ENCODE peak calls at places on chromosomes 12 and 14, in four cellular contexts. V is testis, M is mammary epithelial cell, L is right lobe of liver. O is an unnamed sample.

GRCh38 chr12:64814432-64814831 is 10.0 kb upstream of the TBC1D30 start:
- DNase-seq in V (no peak), M (no peak), L (peak; percentile 60), O (no peak)

GRCh38 chr12:26212988-26213387 is 17.6 kb downstream of the SSPN start:
- DNase-seq in V (no peak), M (no peak), L (no peak), O (no peak)

GRCh38 chr14:68229423-68229831 is 409.8 kb downstream of the RAD51B start:
- DNase-seq in V (no peak), M (no peak), L (no peak), O (no peak)

GRCh38 chr12:25699454-25699853 is 146.4 kb upstream of the LMNTD1 start:
- DNase-seq in V (no peak), M (peak; percentile 48), L (no peak), O (no peak)

GRCh38 chr12:131610891-131611290 is 100.0 kb upstream of the SFSWAP start:
- DNase-seq in V (no peak), M (no peak), L (no peak), O (no peak)

GRCh38 chr14:103296007-103296406 is 38.0 kb upstream of the EIF5 start:
- DNase-seq in V (no peak), M (peak; percentile 63), L (no peak), O (no peak)

GRCh38 chr14:77543637-77544334 is 45.2 kb upstream of the ISM2 start:
- DNase-seq in V (no peak), M (no peak), L (no peak), O (no peak)

GRCh38 chr14:104136472-104137296 is 1.7 kb upstream of the KIF26A start:
- DNase-seq in V (no peak), M (no peak), L (peak; percentile 56), O (peak; percentile 67)

GRCh38 chr14:89117017-89117416 is 292.6 kb downstream of the TTC8 start:
- DNase-seq in V (no peak), M (no peak), L (no peak), O (no peak)

DNA sequence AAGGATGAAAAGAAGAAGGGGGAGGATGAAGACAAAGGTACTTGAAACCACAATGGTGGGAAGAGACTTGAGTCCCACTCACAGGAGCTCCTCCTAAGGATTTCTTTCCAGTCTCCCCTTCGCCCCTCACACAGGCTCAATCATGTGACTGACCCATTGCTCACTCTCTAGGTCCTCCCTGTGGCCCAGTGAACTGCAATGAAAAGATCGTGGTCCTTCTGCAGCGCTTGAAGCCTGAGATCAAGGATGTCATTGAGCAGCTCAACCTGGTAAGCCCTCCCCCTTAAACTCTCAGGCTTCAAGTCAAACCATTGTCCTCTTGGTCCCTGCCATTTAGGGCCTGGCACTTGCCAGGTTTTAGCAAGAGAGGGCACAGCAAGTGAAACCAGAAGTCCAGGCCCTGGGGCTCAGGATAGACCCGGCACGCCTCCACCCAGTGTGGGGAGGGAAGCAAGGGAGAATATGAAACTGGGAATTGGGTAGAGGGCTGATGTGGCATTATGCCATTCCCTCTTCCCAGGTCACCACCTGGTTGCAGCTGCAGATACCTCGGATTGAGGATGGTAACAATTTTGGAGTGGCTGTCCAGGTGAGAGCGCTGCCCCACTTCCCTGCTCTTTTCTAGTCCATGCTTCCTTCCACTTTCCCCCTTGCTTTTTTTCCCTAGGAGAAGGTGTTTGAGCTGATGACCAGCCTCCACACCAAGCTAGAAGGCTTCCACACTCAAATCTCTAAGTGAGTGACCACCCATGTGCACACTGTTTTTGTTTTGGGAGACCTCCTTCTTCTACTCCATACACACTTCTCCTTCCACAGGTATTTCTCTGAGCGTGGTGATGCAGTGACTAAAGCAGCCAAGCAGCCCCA is 1.8 kb downstream of the PSME1 start:
- DNase-seq in V (no peak), M (no peak), L (no peak), O (no peak)
- H3K27ac ChIP-seq in V (no peak overlapping the region), M (no peak overlapping the region), L (no peak overlapping the region), O (peak overlapping the region; percentile 47)

GRCh38 chr12:52318241-52318990 is 2.8 kb downstream of the KRT83 start:
- DNase-seq in V (no peak), M (no peak), L (no peak), O (no peak)

GRCh38 chr12:52320784-52321400 is at the start of gene KRT83:
- DNase-seq in V (no peak), M (no peak), L (no peak), O (no peak)

GRCh38 chr12:52317443-52318052 is 3.6 kb downstream of the KRT83 start:
- DNase-seq in V (no peak), M (no peak), L (no peak), O (no peak)

GRCh38 chr12:52321433-52321832 is 235 bp upstream of the KRT83 start:
- DNase-seq in V (no peak), M (no peak), L (no peak), O (no peak)

GRCh38 chr12:52319097-52319496 is 2.1 kb downstream of the KRT83 start:
- DNase-seq in V (no peak), M (no peak), L (no peak), O (no peak)
- TF ChIP-seq CTCF in V (no peak), M (no peak), L (no peak), O (peak; percentile 25)

DNA sequence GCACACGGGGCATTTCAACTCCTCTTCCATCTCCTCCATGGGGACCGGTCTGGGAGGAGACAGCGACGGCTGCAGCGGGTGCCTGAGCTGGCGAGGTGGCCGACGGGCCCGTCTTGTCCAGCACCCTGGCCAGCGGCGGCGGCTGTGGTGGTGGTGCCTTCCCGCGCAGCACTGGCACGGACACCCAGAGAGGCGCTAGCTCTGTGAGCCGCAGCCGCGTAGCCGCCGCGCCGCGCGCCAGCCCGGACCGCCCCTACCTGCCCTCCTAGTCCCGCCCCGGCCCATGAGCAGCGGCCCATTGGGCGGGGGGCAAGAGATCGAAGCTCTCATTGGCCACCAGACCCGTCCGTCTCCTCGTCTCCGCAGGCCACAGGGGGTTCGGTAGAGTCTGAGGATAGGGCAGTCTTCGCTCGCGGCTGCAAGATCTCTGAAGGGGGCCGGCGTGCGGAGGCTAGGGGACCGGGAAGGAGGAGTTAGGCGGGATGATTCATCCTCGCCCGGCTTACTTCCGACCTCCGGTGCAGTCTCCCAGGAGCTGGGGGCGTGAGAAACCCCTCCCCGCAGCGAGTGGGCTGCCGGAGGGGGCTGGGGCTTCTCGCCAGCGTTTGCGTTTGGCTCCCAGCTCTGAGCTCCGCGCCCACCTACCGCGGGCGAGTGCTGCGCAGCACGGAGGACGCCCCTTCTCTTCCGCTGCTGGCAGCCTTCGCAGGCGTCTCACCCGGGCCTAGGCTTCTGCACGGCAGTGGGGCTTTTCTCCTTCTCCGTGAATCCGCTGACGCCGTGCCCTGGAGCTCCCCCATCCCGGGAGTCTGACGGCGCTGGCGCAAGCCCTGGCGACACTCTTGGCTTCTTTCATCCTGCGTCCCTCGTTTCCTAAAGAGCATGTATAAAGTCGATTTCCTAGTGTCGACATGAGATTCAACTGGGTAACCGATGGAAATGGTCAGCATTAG is at the start of gene TRIM9:
- DNase-seq in V (peak; percentile 98), M (peak; percentile 97), L (peak; percentile 93), O (peak; percentile 98)
- H3K27ac ChIP-seq in V (peak within 1 kb of the TSS; percentile 73), M (no peak within 1 kb of the TSS), L (no peak within 1 kb of the TSS), O (peak within 1 kb of the TSS; percentile 35)

GRCh38 chr12:123043536-123044001 is 63.1 kb downstream of the ARL6IP4 start:
- DNase-seq in V (peak; percentile 83), M (peak; percentile 83), L (peak; percentile 93), O (no peak)
- TF ChIP-seq CTCF in V (peak; percentile 47), M (peak; percentile 65), L (peak; percentile 77), O (peak; percentile 79)

DNA sequence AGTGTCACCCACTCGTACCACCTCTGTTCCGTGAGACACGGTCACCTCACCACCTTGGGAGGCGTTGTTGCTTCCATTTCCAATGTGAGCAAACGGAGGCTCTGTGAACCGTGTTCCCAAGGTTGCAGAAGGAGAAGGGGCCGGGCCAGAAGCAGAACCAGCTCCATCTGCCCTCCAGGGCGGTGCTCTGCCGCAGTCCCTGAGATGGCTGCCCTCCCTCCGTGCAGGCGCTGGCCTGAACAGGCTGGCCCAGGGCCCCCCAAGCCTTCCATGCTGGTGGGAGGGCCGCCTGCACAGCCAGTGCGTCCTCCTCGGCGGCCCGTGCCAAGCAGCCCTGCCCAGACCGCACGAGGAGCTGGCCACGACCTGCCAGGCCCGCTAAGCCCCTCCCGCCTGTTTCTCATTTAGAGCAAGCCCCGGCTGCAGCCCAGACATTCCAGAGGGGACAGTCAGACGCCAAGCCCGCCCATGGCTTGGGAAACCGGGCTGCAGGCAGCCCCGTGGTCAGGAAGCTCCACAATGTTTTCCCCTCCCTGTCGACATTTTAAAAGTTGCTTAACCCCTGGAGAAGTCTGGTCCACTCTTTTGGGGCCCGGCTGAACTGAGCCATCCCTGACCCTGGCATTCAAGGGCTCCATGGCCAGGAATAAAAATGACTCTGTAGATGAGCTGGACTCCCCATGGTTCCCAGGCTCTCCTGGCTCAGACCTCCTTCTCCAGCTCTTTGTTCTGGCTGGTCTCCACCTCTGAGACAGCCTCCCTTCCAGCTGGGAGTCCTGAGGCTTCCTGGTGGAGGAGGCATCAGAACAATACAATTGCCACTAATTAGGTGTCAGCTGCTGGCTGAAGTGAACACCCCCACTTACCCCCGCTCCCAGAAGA is 236.0 kb downstream of the BCL11B start:
- DNase-seq in V (peak; percentile 81), M (peak; percentile 96), L (no peak), O (peak; percentile 98)
- H3K27ac ChIP-seq in V (peak overlapping the region; percentile 50), M (peak overlapping the region; percentile 63), L (no peak overlapping the region), O (peak overlapping the region; percentile 83)

DNA sequence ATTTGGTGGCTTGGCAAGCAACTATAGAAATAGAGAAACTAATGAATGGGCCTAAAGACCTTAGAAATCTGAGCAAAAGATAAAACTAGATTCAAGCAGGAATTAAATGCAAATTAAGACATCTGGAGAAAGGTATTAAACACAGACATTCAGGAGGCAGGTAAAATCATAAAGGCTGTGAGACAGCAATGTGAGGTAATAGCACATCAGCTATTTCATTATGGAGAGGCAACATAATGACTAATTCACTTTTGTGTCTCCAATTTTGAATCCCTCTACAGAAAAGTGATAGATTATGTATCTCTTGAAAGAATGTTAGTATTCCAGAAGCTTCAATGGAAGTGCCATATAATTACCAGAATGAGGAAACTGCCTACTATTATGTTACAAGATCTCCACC is 175.9 kb upstream of the LRIG3 start:
- DNase-seq in V (no peak), M (peak; percentile 20), L (no peak), O (no peak)
- TF ChIP-seq CTCF in V (no peak), M (no peak), L (no peak), O (no peak)